ENCODE peak calls at places on chromosomes 2 and 18, in eight cellular contexts. T is SK-N-SH, P is IMR-90, B is A549, N is H1, J is HCT116, O is K562, G is GM12878. E is an unnamed sample.
A peak's percentile ranks its signal among the peaks of the same experiment; 100 is the strongest.

GRCh38 chr2:118479020-118479419 is 368.4 kb downstream of the EN1 start:
- DNase-seq in B (no peak), T (no peak), O (no peak), N (no peak), G (no peak), P (no peak), J (no peak), E (no peak)

GRCh38 chr2:136527560-136527959 is 237.8 kb upstream of the THSD7B start:
- DNase-seq in T (no peak), B (peak; percentile 4), P (no peak), N (no peak), O (peak; percentile 11), G (no peak), J (no peak), E (peak; percentile 41)

GRCh38 chr2:60410458-60411146 is 142.9 kb downstream of the BCL11A start:
- DNase-seq in B (no peak), T (no peak), O (no peak), J (no peak), N (no peak), P (no peak), G (no peak), E (no peak)

GRCh38 chr2:119122663-119123062 is 35.9 kb downstream of the C1QL2 start:
- DNase-seq in B (no peak), N (no peak), G (no peak), J (no peak), T (no peak), P (no peak), O (no peak), E (no peak)

GRCh38 chr2:133571249-133571648 is 3.0 kb upstream of the NCKAP5 start:
- DNase-seq in P (no peak), O (no peak), B (no peak), J (no peak), N (peak; percentile 53), T (no peak), G (no peak), E (no peak)

GRCh38 chr2:42810971-42811865 is 18.8 kb upstream of the HAAO start:
- DNase-seq in G (no peak), T (peak; percentile 75), N (peak; percentile 21), O (no peak), J (no peak), P (peak; percentile 35), B (no peak), E (peak; percentile 61)

GRCh38 chr2:136238214-136238551 is 120.2 kb upstream of the CXCR4 start:
- DNase-seq in J (no peak), O (no peak), N (no peak), P (no peak), T (no peak), G (no peak), B (no peak), E (no peak)

GRCh38 chr18:55096261-55097026 is 137.2 kb upstream of the CCDC68 start:
- DNase-seq in O (peak; percentile 17), G (no peak), N (no peak), T (peak; percentile 37), J (peak; percentile 32), B (peak; percentile 75), P (peak; percentile 72), E (peak; percentile 7)

GRCh38 chr2:13227543-13227942 is 510.8 kb downstream of the TRIB2 start:
- DNase-seq in N (no peak), J (no peak), P (no peak), O (no peak), G (no peak), B (no peak), T (no peak), E (no peak)

GRCh38 chr2:26059542-26059941 is 25.7 kb downstream of the RAB10 start:
- DNase-seq in J (no peak), O (peak; percentile 58), T (no peak), G (no peak), P (no peak), N (no peak), B (peak; percentile 57), E (no peak)

GRCh38 chr2:213834331-213834730 is 550.1 kb downstream of the SPAG16 start:
- DNase-seq in P (peak; percentile 88), J (peak; percentile 6), G (no peak), B (peak; percentile 55), N (no peak), T (no peak), O (no peak), E (no peak)

GRCh38 chr2:113080134-113080533 is 12.4 kb downstream of the IL1F10 start:
- DNase-seq in N (peak; percentile 23), G (no peak), O (peak; percentile 64), B (peak; percentile 32), J (peak; percentile 13), T (peak; percentile 40), P (no peak), E (peak; percentile 40)

GRCh38 chr2:231932985-231933915 is 7.1 kb upstream of the NPPC start:
- DNase-seq in J (no peak), N (no peak), G (no peak), T (no peak), B (no peak), P (no peak), O (no peak), E (no peak)

GRCh38 chr2:196592912-196593881 is 46.3 kb upstream of the CCDC150 start:
- DNase-seq in O (no peak), B (peak; percentile 70), J (no peak), T (peak; percentile 90), P (peak; percentile 57), N (no peak), G (no peak), E (no peak)

GRCh38 chr2:161078211-161078539 is 82.1 kb upstream of the TANK start:
- DNase-seq in J (no peak), P (no peak), N (no peak), O (no peak), G (no peak), B (no peak), T (no peak), E (no peak)

GRCh38 chr2:120854014-120854620 is 118.4 kb downstream of the GLI2 start:
- DNase-seq in B (no peak), N (no peak), J (no peak), P (no peak), G (no peak), T (no peak), O (no peak), E (no peak)

GRCh38 chr2:101617188-101617587 is 80.3 kb upstream of the MAP4K4 start:
- DNase-seq in J (no peak), T (no peak), N (no peak), G (no peak), B (no peak), O (no peak), P (peak; percentile 89), E (peak; percentile 45)

GRCh38 chr2:28300921-28301341 is 91.7 kb upstream of the FOSL2 start:
- DNase-seq in T (no peak), P (peak; percentile 98), O (no peak), N (no peak), J (no peak), B (no peak), G (no peak), E (no peak)

DNA sequence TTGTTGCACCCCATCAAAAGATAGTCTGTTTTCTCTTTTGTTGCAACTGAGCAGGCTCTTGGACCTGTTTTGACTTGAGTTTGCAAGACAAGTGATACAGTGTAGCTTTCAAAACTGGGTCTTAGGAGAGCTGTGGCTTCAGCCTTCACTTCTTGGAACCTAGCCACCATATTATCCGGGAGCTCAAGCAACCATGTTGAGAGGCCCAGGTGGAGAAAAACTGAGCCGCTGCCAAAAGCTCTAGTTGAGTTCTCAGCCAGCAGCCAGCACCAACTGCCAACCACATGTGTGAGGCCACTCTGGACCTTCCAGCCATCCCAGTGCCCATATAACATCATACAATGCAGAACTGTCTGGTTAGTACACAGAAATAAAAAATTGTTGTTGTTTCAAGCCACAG is 5.4 kb downstream of the CACNB4 start:
- DNase-seq in J (no peak), G (no peak), N (no peak), O (no peak), P (no peak), T (no peak), B (no peak), E (no peak)
- TF ChIP-seq RAD21 in J (no peak), G (no peak), N (no peak), O (no peak), P (no peak), T (no peak), B (no peak), E (no peak)

DNA sequence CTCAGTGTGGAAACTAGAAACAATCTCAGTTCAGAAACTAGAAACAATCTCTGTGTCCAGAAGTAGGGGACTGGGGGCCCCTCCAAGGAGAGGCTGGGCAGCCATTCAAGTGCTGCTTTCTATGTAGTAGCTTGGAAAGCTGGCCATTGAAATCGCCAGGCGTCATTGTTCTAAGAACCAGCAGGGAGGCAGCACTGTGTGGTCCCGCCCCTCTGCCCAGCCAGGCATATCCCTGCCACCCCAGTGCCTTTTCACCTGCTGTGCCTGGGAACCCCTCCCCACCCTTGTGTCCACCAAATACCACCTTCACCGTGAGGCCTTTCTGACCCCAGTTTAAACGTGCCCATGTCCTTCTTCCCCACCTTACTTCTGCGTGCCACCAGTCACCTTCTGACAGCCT is 221.6 kb downstream of the GBX2 start:
- DNase-seq in G (no peak), O (no peak), B (no peak), P (no peak), T (no peak), N (no peak), J (no peak), E (no peak)
- TF ChIP-seq RAD21 in G (no peak), O (no peak), B (no peak), P (no peak), T (no peak), N (no peak), J (no peak), E (no peak)

GRCh38 chr18:58228762-58229161 is 184.7 kb downstream of the NEDD4L start:
- DNase-seq in N (no peak), O (no peak), G (no peak), T (no peak), P (no peak), J (no peak), B (no peak), E (no peak)
- TF ChIP-seq RAD21 in N (no peak), O (no peak), G (no peak), T (no peak), P (no peak), J (no peak), B (no peak), E (no peak)

GRCh38 chr2:191066281-191067233 is 52.6 kb upstream of the STAT1 start:
- DNase-seq in P (no peak), O (no peak), T (no peak), B (no peak), J (no peak), G (no peak), N (no peak), E (no peak)
- TF ChIP-seq RAD21 in P (no peak), O (no peak), T (no peak), B (no peak), J (no peak), G (no peak), N (no peak), E (no peak)

DNA sequence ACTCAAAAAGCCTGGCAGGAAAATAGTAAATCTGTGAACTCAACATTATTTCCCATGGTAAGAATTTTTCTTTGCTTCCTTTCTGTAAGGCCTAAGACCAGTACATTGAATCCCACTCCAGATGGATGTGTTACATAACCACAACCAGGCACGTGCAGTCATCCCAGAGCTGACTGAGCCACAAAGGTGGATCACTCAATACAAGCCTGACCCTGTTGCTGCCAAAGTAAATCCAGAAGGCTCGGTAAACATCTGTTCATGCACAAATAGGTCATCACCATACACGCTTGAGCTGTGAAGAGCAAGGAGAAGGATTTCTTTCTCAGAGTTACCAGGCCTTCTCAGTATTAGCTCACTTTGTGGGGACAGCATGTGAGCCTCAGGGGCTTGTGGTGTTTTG is 791.3 kb upstream of the FANCL start:
- DNase-seq in N (no peak), O (no peak), B (no peak), P (no peak), T (no peak), G (no peak), J (no peak), E (no peak)
- TF ChIP-seq RAD21 in N (no peak), O (no peak), B (no peak), P (no peak), T (no peak), G (no peak), J (no peak), E (no peak)

GRCh38 chr18:2641638-2642037 is 13.9 kb upstream of the SMCHD1 start:
- DNase-seq in O (no peak), P (peak; percentile 17), J (no peak), G (peak; percentile 77), N (no peak), B (no peak), T (no peak), E (no peak)
- TF ChIP-seq RAD21 in O (no peak), P (no peak), J (no peak), G (no peak), N (no peak), B (no peak), T (no peak), E (no peak)